ENCODE peak calls at places on chromosomes 4 and X, in four cellular contexts. M is astrocyte, A is GM23338, F is GM06990. Y is an unnamed sample.
A peak's percentile ranks its signal among the peaks of the same experiment; 100 is the strongest.

GRCh38 chrX:153672531-153673397 is 849 bp downstream of the PNCK start:
- DNase-seq in A (no peak), M (no peak), F (no peak), Y (no peak)

GRCh38 chrX:17706676-17707075 is 30.6 kb upstream of the SCML1 start:
- DNase-seq in F (no peak), A (no peak), M (peak; percentile 84), Y (peak; percentile 90)

GRCh38 chr4:183349673-183350072 is 27.4 kb upstream of the CLDN24 start:
- DNase-seq in M (peak; percentile 75), F (no peak), A (no peak), Y (peak; percentile 98)

GRCh38 chrX:56783450-56783831 is 54.4 kb downstream of the NBDY start:
- DNase-seq in A (peak; percentile 8), M (no peak), F (peak; percentile 79), Y (no peak)

GRCh38 chr4:169854090-169854489 is 96.3 kb upstream of the HPF1 start:
- DNase-seq in M (no peak), A (peak; percentile 15), F (no peak), Y (no peak)

GRCh38 chr4:19130836-19131235 is 1109.3 kb upstream of the LCORL start:
- DNase-seq in A (no peak), M (peak; percentile 93), F (no peak), Y (peak; percentile 21)

GRCh38 chr4:101086801-101087586 is 260.3 kb downstream of the PPP3CA start:
- DNase-seq in M (no peak), A (peak; percentile 68), F (no peak), Y (no peak)

GRCh38 chr4:157572951-157573350 is 352.4 kb downstream of the GRIA2 start:
- DNase-seq in A (no peak), F (no peak), M (no peak), Y (no peak)

GRCh38 chr4:92031825-92032224 is 271.9 kb upstream of the GRID2 start:
- DNase-seq in M (no peak), F (no peak), A (no peak), Y (no peak)

GRCh38 chr4:82247171-82247570 is 126.6 kb downstream of the HNRNPD start:
- DNase-seq in F (no peak), A (peak; percentile 48), M (no peak), Y (no peak)

GRCh38 chrX:104113237-104113965 is 1.1 kb downstream of the ZCCHC18 start:
- DNase-seq in A (peak; percentile 74), M (peak; percentile 31), F (peak; percentile 30), Y (peak; percentile 37)

GRCh38 chr4:87423313-87424031 is 1.1 kb downstream of the NUDT9 start:
- DNase-seq in M (no peak), A (no peak), F (peak; percentile 18), Y (no peak)

GRCh38 chr4:6038711-6039110 is 20.5 kb upstream of the C4orf50 start:
- DNase-seq in F (no peak), M (no peak), A (no peak), Y (no peak)

GRCh38 chrX:30887721-30888120 is 1.3 kb downstream of the TAB3 start:
- DNase-seq in M (no peak), F (no peak), A (no peak), Y (no peak)

GRCh38 chrX:14598330-14598729 is 69.0 kb downstream of the GLRA2 start:
- DNase-seq in A (peak; percentile 51), M (peak; percentile 1), F (no peak), Y (peak; percentile 73)

GRCh38 chr4:98938386-98938785 is 9.5 kb upstream of the EIF4E start:
- DNase-seq in A (no peak), F (no peak), M (peak; percentile 39), Y (peak; percentile 54)

GRCh38 chr4:53007024-53007423 is 144.9 kb downstream of the RASL11B start:
- DNase-seq in A (no peak), F (no peak), M (no peak), Y (no peak)

GRCh38 chrX:138519296-138519695 is 192.2 kb downstream of the FGF13 start:
- DNase-seq in M (peak; percentile 14), A (peak; percentile 12), F (no peak), Y (no peak)

GRCh38 chr4:112142152-112142551 is 3.1 kb upstream of the FAM241A start:
- DNase-seq in A (no peak), M (no peak), F (no peak), Y (no peak)

GRCh38 chr4:42632653-42633382 is 24.1 kb downstream of the ATP8A1 start:
- DNase-seq in F (no peak), M (no peak), A (no peak), Y (no peak)

GRCh38 chr4:187606581-187606980 is 389.0 kb upstream of the ZFP42 start:
- DNase-seq in M (peak; percentile 13), A (peak; percentile 77), F (no peak), Y (peak; percentile 69)

GRCh38 chr4:165874072-165874798 is 1.2 kb downstream of the TLL1 start:
- DNase-seq in M (no peak), F (peak; percentile 8), A (peak; percentile 47), Y (no peak)

GRCh38 chr4:43564601-43565000 is 672.1 kb downstream of the GRXCR1 start:
- DNase-seq in M (no peak), F (no peak), A (no peak), Y (no peak)

GRCh38 chrX:148043456-148043855 is 62.3 kb downstream of the FMR1NB start:
- DNase-seq in F (no peak), M (peak; percentile 40), A (no peak), Y (peak; percentile 71)

GRCh38 chr4:128006592-128006991 is 41.4 kb downstream of the ABHD18 start:
- DNase-seq in F (no peak), M (peak; percentile 12), A (no peak), Y (no peak)

GRCh38 chr4:99653921-99654890 is 3.4 kb downstream of the C4orf54 start:
- DNase-seq in A (no peak), M (no peak), F (no peak), Y (peak; percentile 16)

GRCh38 chr4:144595681-144596080 is 50.3 kb upstream of the HHIP start:
- DNase-seq in A (no peak), F (no peak), M (no peak), Y (no peak)

GRCh38 chr4:98027827-98028226 is 115.4 kb downstream of the STPG2 start:
- DNase-seq in F (no peak), A (peak; percentile 70), M (peak; percentile 3), Y (no peak)

GRCh38 chrX:135273162-135273561 is 21.3 kb downstream of the ETDA start:
- DNase-seq in F (no peak), A (peak; percentile 41), M (no peak), Y (no peak)

GRCh38 chr4:16082424-16083216 is 1.2 kb downstream of the PROM1 start:
- DNase-seq in M (peak; percentile 27), F (no peak), A (peak; percentile 98), Y (no peak)

GRCh38 chr4:128241425-128241913 is 46.1 kb downstream of the PGRMC2 start:
- DNase-seq in F (no peak), A (no peak), M (peak; percentile 91), Y (peak; percentile 99)

GRCh38 chr4:20462426-20463175 is 210.9 kb downstream of the SLIT2 start:
- DNase-seq in F (no peak), M (peak; percentile 43), A (no peak), Y (peak; percentile 21)
- TF ChIP-seq CTCF in F (no peak), M (no peak), A (no peak), Y (no peak)

GRCh38 chr4:3434891-3435683 is 6.7 kb upstream of the HGFAC start:
- DNase-seq in M (no peak), F (no peak), A (peak; percentile 45), Y (no peak)
- TF ChIP-seq CTCF in M (no peak), F (peak; percentile 24), A (peak; percentile 26), Y (no peak)

GRCh38 chr4:184722798-184723197 is 11.1 kb downstream of the CENPU start:
- DNase-seq in A (no peak), F (no peak), M (no peak), Y (no peak)
- TF ChIP-seq CTCF in A (no peak), F (peak; percentile 6), M (no peak), Y (no peak)

DNA sequence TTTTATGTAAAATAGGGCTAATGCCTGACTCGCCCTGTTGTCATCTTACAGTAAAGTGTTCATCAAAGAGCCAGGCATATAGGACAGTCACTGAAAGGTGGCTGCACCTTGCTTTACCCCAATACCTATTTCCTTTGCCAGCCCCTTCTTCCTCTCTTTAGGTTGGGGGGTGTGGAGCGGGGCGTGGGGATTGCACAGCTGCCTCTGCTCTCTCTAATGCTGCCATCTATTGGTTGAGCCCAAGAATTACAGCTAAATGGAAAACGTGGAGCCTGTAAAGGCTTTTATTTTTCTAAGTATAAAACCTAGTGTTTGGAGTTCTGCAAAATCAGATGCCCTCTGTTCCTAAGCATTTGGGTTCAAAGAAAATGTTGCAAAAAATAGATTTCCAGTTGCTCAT is 47.7 kb downstream of the ATG4A start:
- DNase-seq in A (peak; percentile 43), F (no peak), M (no peak), Y (no peak)
- TF ChIP-seq CTCF in A (peak; percentile 70), F (peak; percentile 72), M (peak; percentile 48), Y (peak; percentile 56)

DNA sequence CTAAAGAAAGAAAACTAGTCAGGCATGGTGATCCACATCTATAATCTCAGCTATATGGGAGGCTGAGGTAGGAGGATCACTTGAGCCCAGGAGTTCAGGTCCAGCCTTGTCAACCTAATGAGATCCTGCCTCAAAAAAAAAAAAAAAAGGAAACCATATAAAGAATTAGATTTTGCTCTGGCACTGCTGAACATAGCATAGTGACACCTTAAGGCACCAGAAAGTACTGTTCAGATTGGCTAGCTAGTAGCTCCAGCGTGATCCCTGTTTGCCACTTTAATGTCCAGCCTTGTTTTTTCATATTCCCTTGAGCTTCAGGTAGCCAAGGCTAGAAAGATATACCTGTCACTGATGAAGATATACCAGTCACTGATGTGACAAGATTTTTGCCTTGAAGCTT is 34.1 kb downstream of the EXOC1 start:
- DNase-seq in F (no peak), A (peak; percentile 36), M (no peak), Y (no peak)
- TF ChIP-seq CTCF in F (no peak), A (peak; percentile 35), M (no peak), Y (no peak)